ENCODE peak calls at places on chromosomes 16 and 17, in nine cellular contexts. C is psoas muscle, Q is BE2C, R is mucosa of descending colon, G is IMR-90, O is stomach, F is tibial nerve, P is transverse colon, L is endodermal cell. K is an unnamed sample.

GRCh38 chr16:77896357-77896972 is 108.1 kb downstream of the VAT1L start:
- DNase-seq in F (no peak), L (no peak), O (no peak), P (no peak), G (no peak), C (no peak), Q (no peak), R (no peak), K (no peak)

GRCh38 chr17:32259596-32259995 is 6.0 kb upstream of the RHBDL3 start:
- DNase-seq in F (no peak), Q (no peak), O (no peak), G (peak; percentile 82), C (no peak), P (no peak), L (peak; percentile 40), R (no peak), K (no peak)

GRCh38 chr17:75266315-75267145 is 4.5 kb downstream of the MIF4GD start:
- DNase-seq in G (no peak), O (no peak), F (no peak), L (no peak), P (no peak), C (no peak), Q (no peak), R (no peak), K (no peak)

GRCh38 chr16:8063151-8063550 is 527.2 kb downstream of the TMEM114 start:
- DNase-seq in P (no peak), L (no peak), C (no peak), R (no peak), G (no peak), Q (no peak), F (no peak), O (no peak), K (no peak)

GRCh38 chr17:11979795-11980194 is 17.5 kb downstream of the ZNF18 start:
- DNase-seq in O (no peak), F (no peak), R (no peak), P (no peak), Q (no peak), G (no peak), L (no peak), C (no peak), K (no peak)

GRCh38 chr17:48733632-48734327 is 5.2 kb upstream of the HOXB13 start:
- DNase-seq in R (no peak), P (no peak), F (no peak), L (no peak), C (no peak), Q (no peak), G (no peak), O (no peak), K (no peak)

GRCh38 chr16:68564367-68564985 is 25.4 kb downstream of the ZFP90 start:
- DNase-seq in R (no peak), Q (no peak), G (peak; percentile 8), L (no peak), O (no peak), F (no peak), C (no peak), P (no peak), K (peak; percentile 8)

GRCh38 chr17:691423-691822 is 23.2 kb downstream of the VPS53 start:
- DNase-seq in R (no peak), P (no peak), C (no peak), Q (no peak), F (no peak), O (no peak), G (peak; percentile 76), L (no peak), K (no peak)

GRCh38 chr16:29804020-29804419 is 2.3 kb upstream of the MAZ start:
- DNase-seq in F (no peak), C (no peak), O (no peak), Q (no peak), L (no peak), R (peak; percentile 27), P (no peak), G (no peak), K (no peak)

GRCh38 chr16:58125781-58126335 is 3.3 kb downstream of the CFAP20 start:
- DNase-seq in Q (no peak), P (no peak), F (no peak), C (no peak), R (no peak), O (no peak), G (no peak), L (no peak), K (no peak)

GRCh38 chr16:87965973-87966667 is 14.9 kb downstream of the BANP start:
- DNase-seq in P (no peak), C (no peak), R (no peak), F (no peak), O (no peak), L (peak; percentile 31), Q (peak; percentile 78), G (peak; percentile 49), K (no peak)

GRCh38 chr16:85171004-85171808 is 58.9 kb upstream of the CIBAR2 start:
- DNase-seq in F (no peak), P (no peak), G (no peak), L (no peak), C (no peak), Q (no peak), O (no peak), R (no peak), K (no peak)

GRCh38 chr16:85169333-85170065 is 57.2 kb upstream of the CIBAR2 start:
- DNase-seq in G (no peak), O (no peak), L (peak; percentile 74), P (no peak), Q (peak; percentile 57), R (no peak), C (no peak), F (no peak), K (no peak)

GRCh38 chr16:85168732-85169256 is 56.5 kb upstream of the CIBAR2 start:
- DNase-seq in P (peak; percentile 47), C (peak; percentile 83), R (peak; percentile 58), G (peak; percentile 52), L (peak; percentile 82), O (no peak), F (peak; percentile 60), Q (peak; percentile 78), K (no peak)

GRCh38 chr16:85171809-85172464 is 59.7 kb upstream of the CIBAR2 start:
- DNase-seq in G (no peak), Q (no peak), C (no peak), O (no peak), R (no peak), L (no peak), P (no peak), F (no peak), K (no peak)

GRCh38 chr16:85170066-85171003 is 58.1 kb upstream of the CIBAR2 start:
- DNase-seq in C (peak; percentile 61), G (no peak), Q (peak; percentile 43), L (no peak), O (no peak), F (no peak), P (no peak), R (no peak), K (no peak)
- H3K4me3 ChIP-seq in C (peak overlapping the region; percentile 77), G (peak overlapping the region; percentile 47), Q (peak overlapping the region; percentile 69), L (peak overlapping the region; percentile 40), O (peak overlapping the region; percentile 52), F (peak overlapping the region; percentile 40), P (peak overlapping the region; percentile 26), R (no peak overlapping the region), K (no peak overlapping the region)

GRCh38 chr17:61755668-61756067 is 107.7 kb downstream of the BRIP1 start:
- DNase-seq in P (no peak), R (no peak), C (no peak), Q (no peak), O (no peak), F (no peak), G (no peak), L (no peak), K (no peak)

GRCh38 chr17:61758430-61758829 is 104.9 kb downstream of the BRIP1 start:
- DNase-seq in C (no peak), G (no peak), L (no peak), R (no peak), Q (no peak), P (no peak), F (no peak), O (no peak), K (no peak)

GRCh38 chr17:61757168-61757567 is 106.2 kb downstream of the BRIP1 start:
- DNase-seq in O (no peak), C (no peak), F (no peak), L (no peak), Q (no peak), P (no peak), R (no peak), G (no peak), K (peak; percentile 76)

GRCh38 chr17:61755078-61755477 is 108.2 kb downstream of the BRIP1 start:
- DNase-seq in Q (no peak), G (no peak), C (no peak), P (no peak), F (no peak), O (no peak), R (no peak), L (no peak), K (no peak)

GRCh38 chr17:61756561-61756960 is 106.8 kb downstream of the BRIP1 start:
- DNase-seq in G (no peak), F (no peak), O (no peak), P (no peak), Q (no peak), R (no peak), C (no peak), L (no peak), K (no peak)
- TF ChIP-seq CTCF in G (no peak), F (no peak), O (no peak), P (no peak), Q (peak; percentile 30), R (no peak), C (no peak), L (no peak), K (no peak)

GRCh38 chr16:56631197-56631596 is 1.3 kb upstream of the MT1M start:
- DNase-seq in F (no peak), R (no peak), Q (no peak), P (no peak), C (no peak), G (no peak), O (no peak), L (no peak), K (no peak)

GRCh38 chr16:56632160-56632847 is at the start of gene MT1M:
- DNase-seq in G (no peak), R (peak; percentile 66), Q (no peak), F (no peak), L (peak; percentile 76), C (peak; percentile 82), O (peak; percentile 69), P (peak; percentile 43), K (no peak)

GRCh38 chr16:56633535-56633934 is 1.1 kb downstream of the MT1M start:
- DNase-seq in C (no peak), O (no peak), L (no peak), Q (no peak), G (no peak), F (no peak), R (no peak), P (no peak), K (no peak)

GRCh38 chr16:56631832-56632159 is 663 bp upstream of the MT1M start:
- DNase-seq in L (no peak), P (no peak), Q (no peak), O (no peak), G (no peak), F (no peak), C (no peak), R (no peak), K (no peak)

GRCh38 chr16:56632848-56633365 is 448 bp downstream of the MT1M start:
- DNase-seq in P (no peak), O (no peak), R (no peak), L (no peak), C (no peak), Q (no peak), G (no peak), F (no peak), K (no peak)
- H3K4me3 ChIP-seq in P (peak overlapping the region; percentile 18), O (peak overlapping the region; percentile 58), R (no peak overlapping the region), L (peak overlapping the region; percentile 67), C (peak overlapping the region; percentile 67), Q (no peak overlapping the region), G (no peak overlapping the region), F (peak overlapping the region; percentile 52), K (no peak overlapping the region)

GRCh38 chr17:71237903-71238538 is 882.8 kb upstream of the SOX9 start:
- DNase-seq in C (no peak), F (no peak), L (no peak), R (no peak), O (no peak), G (peak; percentile 53), Q (no peak), P (no peak), K (no peak)
- TF ChIP-seq CTCF in C (no peak), F (peak; percentile 9), L (no peak), R (no peak), O (no peak), G (peak; percentile 48), Q (peak; percentile 43), P (peak; percentile 11), K (no peak)

K was measured in GM12865.